ENCODE peak calls at places on chromosome 4, in seven cellular contexts. J is H54; F is stimulated activated effector memory CD8-positive, alpha-beta T cell treated with anti-CD3 and anti-CD28 coated beads, Interleukin-12 subunit alpha, Interleukin-12 subunit beta, amount 100 ng/mL, for 72 hours; G is EL; V is MG63; N is activated T-cell treated with anti-CD3 and anti-CD28 coated beads for 48 hours; C is bronchial epithelial cell. Q is an unnamed sample.

GRCh38 chr4:162497564-162498167 is 333.9 kb upstream of the FSTL5 start:
- DNase-seq in J (no peak), V (no peak), G (peak), N (no peak), F (no peak), C (peak), Q (peak)

GRCh38 chr4:119284876-119285611 is 36.9 kb downstream of the FABP2 start:
- DNase-seq in C (peak), N (no peak), V (no peak), J (no peak), G (peak), F (no peak), Q (no peak)

GRCh38 chr4:4358093-4358840 is 28.6 kb upstream of the NSG1 start:
- DNase-seq in F (no peak), G (no peak), C (no peak), J (no peak), N (no peak), V (no peak), Q (no peak)

GRCh38 chr4:104494822-104495559 is at the start of gene CXXC4:
- DNase-seq in G (peak), C (peak), N (no peak), J (peak), F (no peak), V (peak), Q (peak)

GRCh38 chr4:6641971-6642320 is 1.5 kb downstream of the MRFAP1 start:
- DNase-seq in F (no peak), N (no peak), G (no peak), V (no peak), C (no peak), J (no peak), Q (no peak)

GRCh38 chr4:15043922-15044321 is 41.6 kb downstream of the CPEB2 start:
- DNase-seq in V (no peak), C (no peak), J (no peak), G (no peak), N (no peak), F (no peak), Q (no peak)

GRCh38 chr4:17013382-17014006 is 115.0 kb upstream of the LDB2 start:
- DNase-seq in G (peak), J (no peak), N (no peak), C (peak), F (no peak), V (no peak), Q (no peak)

GRCh38 chr4:63049726-63050125 is 1359.5 kb downstream of the TECRL start:
- DNase-seq in C (no peak), N (no peak), F (no peak), J (no peak), G (no peak), V (no peak), Q (no peak)

GRCh38 chr4:15024386-15024785 is 22.1 kb downstream of the CPEB2 start:
- DNase-seq in V (no peak), N (no peak), C (no peak), F (no peak), G (peak), J (no peak), Q (no peak)

GRCh38 chr4:84159767-84160166 is 339.3 kb downstream of the NKX6-1 start:
- DNase-seq in J (no peak), G (no peak), N (no peak), F (no peak), V (no peak), C (no peak), Q (no peak)

GRCh38 chr4:85028910-85029309 is 62.4 kb upstream of the WDFY3 start:
- DNase-seq in V (no peak), G (peak), J (no peak), N (no peak), C (no peak), F (no peak), Q (no peak)

GRCh38 chr4:150234246-150234645 is 156.0 kb downstream of the DCLK2 start:
- DNase-seq in F (no peak), J (no peak), C (no peak), N (no peak), G (peak), V (no peak), Q (no peak)

GRCh38 chr4:80265571-80266266 is 745 bp upstream of the FGF5 start:
- DNase-seq in J (no peak), V (peak), F (no peak), C (peak), N (no peak), G (peak), Q (no peak)

GRCh38 chr4:188714488-188714887 is 575.2 kb downstream of the TRIML1 start:
- DNase-seq in J (no peak), C (no peak), V (no peak), G (peak), F (no peak), N (no peak), Q (no peak)

GRCh38 chr4:116636917-116637316 is 448.5 kb downstream of the TRAM1L1 start:
- DNase-seq in V (no peak), N (no peak), F (no peak), J (no peak), G (no peak), C (no peak), Q (no peak)

GRCh38 chr4:102449751-102450352 is 51.3 kb upstream of the NFKB1 start:
- DNase-seq in C (peak), N (peak), G (peak), J (peak), V (no peak), F (peak), Q (peak)

GRCh38 chr4:2651998-2652397 is 104.1 kb downstream of the TNIP2 start:
- DNase-seq in G (no peak), N (no peak), F (no peak), J (no peak), V (no peak), C (no peak), Q (no peak)

GRCh38 chr4:69707807-69708206 is 52.6 kb downstream of the SULT1B1 start:
- DNase-seq in V (no peak), J (no peak), C (peak), N (no peak), F (no peak), G (no peak), Q (no peak)

GRCh38 chr4:5409237-5409636 is 299.1 kb downstream of the EVC2 start:
- DNase-seq in G (peak), C (peak), J (no peak), V (no peak), F (no peak), N (no peak), Q (no peak)

Q was measured in B cell.